ENCODE peak calls at places on chromosomes 12 and 14, in eight cellular contexts. S is stomach, I is Caco-2, T is foreskin fibroblast, Z is gastrocnemius medialis, V is HFFc6, F is GM13977, A is colonic mucosa. W is an unnamed sample.
A peak's percentile ranks its signal among the peaks of the same experiment; 100 is the strongest.

GRCh38 chr14:104320611-104321086 is 182.3 kb downstream of the KIF26A start:
- DNase-seq in V (no peak), F (no peak), T (no peak), Z (no peak), A (no peak), I (no peak), S (peak; percentile 18), W (no peak)

GRCh38 chr14:21092147-21093011 is 6.1 kb downstream of the ZNF219 start:
- DNase-seq in I (peak; percentile 86), S (peak; percentile 90), V (peak; percentile 45), T (peak; percentile 48), F (peak; percentile 97), A (peak; percentile 90), Z (peak; percentile 74), W (peak; percentile 64)

GRCh38 chr12:100733817-100734593 is 60.6 kb upstream of the ANO4 start:
- DNase-seq in Z (no peak), A (no peak), S (no peak), T (no peak), V (peak; percentile 41), I (peak; percentile 12), F (no peak), W (peak; percentile 51)

GRCh38 chr14:97416550-97416949 is 619.4 kb downstream of the VRK1 start:
- DNase-seq in V (no peak), F (no peak), T (no peak), Z (no peak), S (no peak), A (no peak), I (no peak), W (no peak)

GRCh38 chr12:57049890-57050289 is at the start of gene MYO1A:
- DNase-seq in Z (no peak), A (peak; percentile 85), T (no peak), V (peak; percentile 15), S (peak; percentile 34), I (peak; percentile 49), F (no peak), W (peak; percentile 28)

GRCh38 chr14:70982204-70982603 is 74.9 kb downstream of the PCNX1 start:
- DNase-seq in S (no peak), F (no peak), T (no peak), I (no peak), V (no peak), Z (no peak), A (no peak), W (no peak)

GRCh38 chr12:95074766-95075165 is 1.3 kb upstream of the NR2C1 start:
- DNase-seq in S (no peak), I (no peak), A (no peak), Z (no peak), T (no peak), V (no peak), F (no peak), W (no peak)

GRCh38 chr14:76259029-76259735 is 107.5 kb downstream of the GPATCH2L start:
- DNase-seq in V (no peak), T (no peak), A (no peak), Z (no peak), S (no peak), I (no peak), F (no peak), W (no peak)

GRCh38 chr14:92473261-92473946 is 40.2 kb upstream of the RIN3 start:
- DNase-seq in S (peak; percentile 26), I (no peak), F (no peak), V (peak; percentile 86), Z (peak; percentile 80), A (no peak), T (peak; percentile 87), W (peak; percentile 70)

GRCh38 chr14:104138098-104138890 is at the start of gene KIF26A:
- DNase-seq in F (no peak), Z (no peak), T (no peak), A (peak; percentile 59), I (peak; percentile 72), V (no peak), S (no peak), W (no peak)

GRCh38 chr12:84874125-84874824 is 38.3 kb downstream of the SLC6A15 start:
- DNase-seq in F (peak; percentile 19), I (peak; percentile 36), T (peak; percentile 33), A (no peak), S (no peak), Z (no peak), V (peak; percentile 57), W (peak; percentile 69)

GRCh38 chr14:61737913-61738312 is 24.3 kb upstream of the SNAPC1 start:
- DNase-seq in S (no peak), I (no peak), F (no peak), T (no peak), V (no peak), A (no peak), Z (no peak), W (no peak)

GRCh38 chr14:48686650-48687049 is 899.5 kb downstream of the RPS29 start:
- DNase-seq in T (no peak), I (no peak), S (no peak), V (no peak), F (no peak), Z (no peak), A (no peak), W (no peak)

GRCh38 chr12:76559277-76560082 is at the start of gene OSBPL8:
- DNase-seq in V (peak; percentile 86), T (peak; percentile 92), A (peak; percentile 98), Z (peak; percentile 95), I (peak; percentile 95), S (peak; percentile 96), F (peak; percentile 93), W (peak; percentile 95)

GRCh38 chr14:23360496-23360895 is 4.5 kb downstream of the EFS start:
- DNase-seq in I (no peak), S (no peak), V (no peak), Z (no peak), F (no peak), T (no peak), A (no peak), W (no peak)

GRCh38 chr12:89140580-89141236 is 211.6 kb downstream of the DUSP6 start:
- DNase-seq in Z (peak; percentile 43), V (no peak), F (no peak), S (no peak), T (peak; percentile 56), A (no peak), I (no peak), W (no peak)

GRCh38 chr12:52517888-52518287 is 2.3 kb downstream of the KRT5 start:
- DNase-seq in S (no peak), A (peak; percentile 6), V (no peak), Z (no peak), F (no peak), I (no peak), T (no peak), W (peak; percentile 20)

GRCh38 chr12:109625131-109625559 is 51.6 kb downstream of the MVK start:
- DNase-seq in F (no peak), V (peak; percentile 42), Z (peak; percentile 90), S (no peak), A (peak; percentile 20), I (no peak), T (peak; percentile 32), W (peak; percentile 51)

DNA sequence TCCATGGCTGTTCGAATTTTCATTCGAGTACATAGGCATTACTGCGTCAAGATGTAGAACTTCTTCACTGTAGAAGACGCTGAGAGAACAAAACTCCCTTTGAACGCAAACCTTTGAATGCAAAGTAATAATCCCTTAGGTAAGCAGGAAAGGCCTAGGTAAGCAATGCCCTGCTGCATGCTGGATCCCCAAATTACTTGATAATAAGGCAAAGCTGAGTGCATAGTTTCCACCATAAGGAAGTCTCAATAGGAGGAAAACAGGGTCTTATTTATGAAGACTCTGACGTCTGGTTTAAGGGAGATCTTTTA is 10.0 kb upstream of the RTRAF start:
- DNase-seq in A (no peak), F (no peak), V (no peak), Z (no peak), T (no peak), I (no peak), S (no peak), W (no peak)
- TF ChIP-seq CTCF in A (peak; percentile 39), F (no peak), V (peak; percentile 10), Z (no peak), T (no peak), I (no peak), S (no peak), W (no peak)

GRCh38 chr12:132163911-132164288 is 19.6 kb downstream of the NOC4L start:
- DNase-seq in T (no peak), V (no peak), I (no peak), Z (no peak), A (no peak), S (no peak), F (no peak), W (no peak)
- TF ChIP-seq CTCF in T (peak; percentile 19), V (peak; percentile 63), I (peak; percentile 25), Z (no peak), A (no peak), S (no peak), F (no peak), W (no peak)

DNA sequence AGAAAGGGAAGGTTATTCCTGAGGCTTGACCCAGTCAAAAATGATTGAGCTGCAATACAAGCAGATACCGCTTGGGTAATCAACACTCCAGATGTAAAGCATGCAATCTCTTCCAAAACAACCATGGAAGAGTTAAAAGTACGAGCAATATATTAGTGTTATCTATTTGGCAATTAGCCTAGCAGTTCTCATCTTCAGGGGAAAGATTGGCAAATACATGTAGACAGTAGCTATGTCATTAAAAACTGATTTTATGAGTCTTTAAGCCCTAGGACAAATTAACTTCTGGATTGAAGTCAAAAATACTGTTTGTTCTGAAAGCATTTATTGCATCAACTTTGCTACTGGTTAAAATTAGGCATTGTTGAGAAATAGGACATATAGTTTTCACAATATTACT is 9.3 kb upstream of the GYS2 start:
- DNase-seq in F (no peak), Z (no peak), V (no peak), I (peak; percentile 28), S (no peak), T (no peak), A (no peak), W (peak; percentile 44)
- TF ChIP-seq CTCF in F (no peak), Z (no peak), V (peak; percentile 55), I (peak; percentile 42), S (no peak), T (no peak), A (no peak), W (peak; percentile 14)

GRCh38 chr14:74457511-74457910 is 31.5 kb upstream of the SYNDIG1L start:
- DNase-seq in S (no peak), T (no peak), Z (no peak), I (no peak), A (no peak), V (no peak), F (no peak), W (no peak)

GRCh38 chr14:74456684-74457083 is 30.7 kb upstream of the SYNDIG1L start:
- DNase-seq in A (no peak), Z (no peak), S (no peak), F (no peak), T (no peak), I (no peak), V (no peak), W (no peak)

GRCh38 chr14:74462993-74463392 is 30.1 kb downstream of the NPC2 start:
- DNase-seq in S (no peak), F (no peak), Z (no peak), V (no peak), A (no peak), T (no peak), I (no peak), W (no peak)

GRCh38 chr14:74459289-74459946 is 33.4 kb upstream of the SYNDIG1L start:
- DNase-seq in Z (peak; percentile 24), I (peak; percentile 61), A (no peak), T (peak; percentile 73), S (no peak), F (peak; percentile 50), V (peak; percentile 70), W (peak; percentile 58)

DNA sequence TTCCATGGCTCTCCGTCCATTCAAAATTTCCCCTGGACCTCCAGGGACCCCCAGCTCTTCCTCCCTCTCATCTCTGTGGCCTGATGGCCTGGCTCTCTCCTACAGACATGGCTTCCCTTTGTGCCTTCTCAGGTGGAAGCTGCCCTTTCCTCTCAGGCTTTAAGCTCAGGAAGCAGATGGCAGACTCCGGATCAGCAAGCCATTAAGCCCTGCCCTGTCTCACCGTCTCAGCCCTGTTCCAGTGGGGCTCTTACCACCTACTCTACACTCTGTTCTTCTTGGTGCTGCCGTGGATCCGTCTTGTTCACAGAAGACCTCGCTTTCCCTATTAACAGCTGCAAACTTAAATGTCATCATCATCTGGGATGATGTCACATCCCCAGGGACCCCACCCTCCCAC is 33.1 kb downstream of the NPC2 start:
- DNase-seq in Z (no peak), F (no peak), S (no peak), V (no peak), I (no peak), T (no peak), A (no peak), W (no peak)
- TF ChIP-seq CTCF in Z (no peak), F (no peak), S (no peak), V (no peak), I (no peak), T (no peak), A (no peak), W (no peak)